ENCODE peak calls at places on chromosome 10, in five cellular contexts. X is Peyer's patch, C is mesendoderm, A is kidney, P is left lung. H is an unnamed sample. For H3K36me3 and H3K4me1, the result is how much of the 10 kb centered on the place peaks cover.

GRCh38 chr10:31698169-31698890 is 230.3 kb downstream of the ARHGAP12 start:
- DNase-seq in X (peak), C (no peak), A (no peak), P (no peak), H (no peak)

GRCh38 chr10:30495687-30496086 is 61.7 kb downstream of the MAP3K8 start:
- DNase-seq in X (no peak), C (no peak), A (no peak), P (no peak), H (no peak)

GRCh38 chr10:78502208-78502943 is 468.7 kb downstream of the RPS24 start:
- DNase-seq in X (no peak), C (no peak), A (no peak), P (no peak), H (no peak)

GRCh38 chr10:24503627-24504320 is 219.9 kb downstream of the ARHGAP21 start:
- DNase-seq in X (peak), C (peak), A (no peak), P (peak), H (no peak)

GRCh38 chr10:44995914-44996633 is 4.6 kb upstream of the ZNF22 start:
- DNase-seq in X (no peak), C (no peak), A (peak), P (no peak), H (no peak)

GRCh38 chr10:13815766-13816165 is 229.0 kb downstream of the PRPF18 start:
- DNase-seq in X (no peak), C (no peak), A (no peak), P (no peak), H (no peak)

GRCh38 chr10:18279202-18279601 is 139.0 kb downstream of the CACNB2 start:
- DNase-seq in X (no peak), C (peak), A (no peak), P (no peak), H (no peak)

GRCh38 chr10:61836888-61837747 is 64.4 kb upstream of the ARID5B start:
- DNase-seq in X (no peak), C (no peak), A (no peak), P (no peak), H (no peak)

GRCh38 chr10:120988751-120989150 is 137.6 kb downstream of the WDR11 start:
- DNase-seq in X (no peak), C (no peak), A (no peak), P (no peak), H (no peak)

GRCh38 chr10:74593470-74593869 is 232.9 kb upstream of the KAT6B start:
- DNase-seq in X (no peak), C (no peak), A (no peak), P (no peak), H (no peak)

GRCh38 chr10:96376483-96376882 is 17.7 kb upstream of the OPALIN start:
- DNase-seq in X (no peak), C (no peak), A (no peak), P (no peak), H (no peak)

GRCh38 chr10:124711145-124711544 is 33.0 kb downstream of the FAM53B start:
- DNase-seq in X (no peak), C (no peak), A (no peak), P (no peak), H (peak)

GRCh38 chr10:89563861-89564478 is 28.6 kb upstream of the SLC16A12 start:
- DNase-seq in X (peak), C (peak), A (no peak), P (no peak), H (no peak)

GRCh38 chr10:105063796-105064195 is 422.7 kb downstream of the SORCS3 start:
- DNase-seq in X (peak), C (peak), A (no peak), P (no peak), H (no peak)

GRCh38 chr10:132423966-132424847 is 27.2 kb downstream of the PWWP2B start:
- DNase-seq in X (no peak), C (no peak), A (peak), P (no peak), H (no peak)

GRCh38 chr10:125396651-125397050 is 236.3 kb upstream of the CTBP2 start:
- DNase-seq in X (no peak), C (no peak), A (no peak), P (no peak), H (no peak)

GRCh38 chr10:75765705-75766104 is 334.3 kb downstream of the LRMDA start:
- DNase-seq in X (no peak), C (no peak), A (no peak), P (no peak), H (no peak)

GRCh38 chr10:124594240-124594639 is 132.6 kb downstream of the LHPP start:
- DNase-seq in X (no peak), C (no peak), A (no peak), P (no peak), H (no peak)

GRCh38 chr10:29746080-29746797 is 111.5 kb upstream of the SVIL start:
- DNase-seq in X (no peak), C (no peak), A (no peak), P (no peak), H (no peak)

GRCh38 chr10:102718220-102718619 is 3.8 kb downstream of the SFXN2 start:
- DNase-seq in X (no peak), C (peak), A (no peak), P (no peak), H (no peak)

GRCh38 chr10:11810313-11810766 is 12.8 kb upstream of the PROSER2 start:
- DNase-seq in X (no peak), C (no peak), A (no peak), P (no peak), H (no peak)

GRCh38 chr10:4867520-4868356 is 41.7 kb downstream of the AKR1E2 start:
- DNase-seq in X (no peak), C (peak), A (no peak), P (no peak), H (no peak)

DNA sequence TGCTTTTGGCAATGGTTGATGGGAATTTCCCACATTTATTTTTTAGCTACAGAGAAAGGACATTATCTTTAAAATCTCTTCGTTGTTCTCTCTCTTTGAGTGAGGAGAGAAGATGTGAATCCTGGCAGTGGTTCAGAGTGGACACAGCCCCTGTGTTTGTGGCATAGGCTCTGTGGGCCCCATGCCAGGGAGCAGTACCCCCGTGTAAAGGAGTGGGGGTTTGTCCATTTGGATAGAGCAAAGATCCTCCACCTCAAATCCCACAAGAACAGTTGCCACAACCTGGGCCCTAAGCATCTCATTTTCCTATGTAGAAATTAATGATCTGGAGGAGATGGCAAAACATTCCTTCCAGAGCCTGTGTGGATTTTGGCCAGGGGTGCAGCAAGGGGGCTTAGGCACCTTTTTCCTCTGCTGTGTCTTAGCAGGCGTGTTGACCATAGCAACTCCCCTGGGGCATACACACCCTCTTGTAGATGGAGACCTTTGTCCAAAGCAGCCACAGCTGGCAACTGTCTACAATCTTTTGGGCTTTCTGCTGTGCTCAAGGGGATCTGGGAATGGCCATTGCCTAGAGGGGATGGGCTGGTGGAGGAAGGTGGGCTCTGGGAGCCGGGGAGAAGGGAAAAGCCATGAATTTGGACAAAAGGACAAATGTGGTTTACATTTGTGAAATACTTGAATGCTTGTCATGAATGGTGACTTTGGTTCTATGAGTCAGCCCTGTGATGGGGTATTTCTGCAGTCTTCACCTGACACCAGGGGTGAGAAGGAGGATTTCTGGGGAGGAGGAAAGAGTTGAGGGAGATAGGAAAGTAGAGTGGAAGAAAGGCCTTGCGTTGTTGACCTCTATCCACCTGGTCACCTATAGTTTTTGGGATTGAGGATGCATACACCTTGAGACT is 92.0 kb downstream of the TCF7L2 start:
- DNase-seq in X (no peak), C (peak), A (no peak), P (no peak), H (no peak)
- H3K36me3 ChIP-seq in X (under half), C (under half), A (under half), P (under half), H (under half)

GRCh38 chr10:15997313-15997712 is 137.0 kb upstream of the MINDY3 start:
- DNase-seq in X (no peak), C (no peak), A (no peak), P (no peak), H (no peak)
- H3K4me1 ChIP-seq in X (under half), C (under half), A (under half), P (under half), H (under half)

GRCh38 chr10:80506189-80506575 is 31.5 kb upstream of the SH2D4B start:
- DNase-seq in X (no peak), C (peak), A (no peak), P (peak), H (no peak)

GRCh38 chr10:80504897-80505465 is 32.7 kb upstream of the SH2D4B start:
- DNase-seq in X (peak), C (peak), A (no peak), P (peak), H (peak)

GRCh38 chr10:80507484-80507880 is 30.2 kb upstream of the SH2D4B start:
- DNase-seq in X (no peak), C (no peak), A (no peak), P (no peak), H (no peak)

GRCh38 chr10:80509108-80509402 is 28.6 kb upstream of the SH2D4B start:
- DNase-seq in X (no peak), C (no peak), A (peak), P (peak), H (peak)

DNA sequence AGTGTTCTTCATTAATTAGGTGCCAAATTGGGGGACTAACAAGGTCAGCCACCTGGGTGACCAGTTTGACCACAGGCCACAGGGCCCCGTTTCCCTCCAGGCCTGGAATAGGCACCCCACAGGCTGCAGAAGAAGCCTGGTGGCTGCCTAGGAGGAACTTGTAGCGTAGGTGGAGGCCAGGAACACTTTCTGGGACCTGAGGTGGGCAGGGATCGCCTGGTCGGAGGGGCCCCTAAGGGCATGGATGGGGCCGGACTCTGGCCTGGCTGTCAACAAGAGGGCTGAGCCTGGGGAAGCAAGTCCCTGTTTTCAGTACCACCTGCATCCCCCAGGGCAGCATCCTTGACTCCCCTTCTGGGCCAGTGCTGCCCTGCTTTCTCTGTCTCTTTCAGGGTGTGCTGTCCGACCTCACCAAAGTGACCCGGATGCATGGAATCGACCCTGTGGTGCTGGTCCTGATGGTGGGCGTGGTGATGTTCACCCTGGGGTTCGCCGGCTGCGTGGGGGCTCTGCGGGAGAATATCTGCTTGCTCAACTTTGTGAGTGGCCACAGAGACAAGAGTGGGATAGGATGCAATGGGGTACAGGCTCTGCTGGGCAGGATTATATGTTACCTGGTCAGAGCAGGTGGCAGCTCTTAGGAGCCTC is 30.7 kb upstream of the SH2D4B start:
- DNase-seq in X (peak), C (no peak), A (no peak), P (peak), H (no peak)
- H3K36me3 ChIP-seq in X (under half), C (under half), A (under half), P (under half), H (under half)

GRCh38 chr10:110864662-110865140 is 7.0 kb upstream of the PDCD4 start:
- DNase-seq in X (peak), C (no peak), A (no peak), P (no peak), H (no peak)

GRCh38 chr10:110865804-110866482 is 5.8 kb upstream of the PDCD4 start:
- DNase-seq in X (no peak), C (no peak), A (no peak), P (no peak), H (no peak)

GRCh38 chr10:110863361-110863760 is 8.4 kb upstream of the PDCD4 start:
- DNase-seq in X (no peak), C (no peak), A (no peak), P (no peak), H (no peak)

GRCh38 chr10:110863956-110864355 is 7.8 kb upstream of the PDCD4 start:
- DNase-seq in X (no peak), C (no peak), A (no peak), P (no peak), H (no peak)

GRCh38 chr10:110865184-110865803 is 6.4 kb upstream of the PDCD4 start:
- DNase-seq in X (peak), C (no peak), A (no peak), P (no peak), H (no peak)
- H3K4me1 ChIP-seq in X (half or more), C (under half), A (under half), P (half or more), H (under half)